ENCODE peak calls at places on chromosomes 13 and 19, in seven cellular contexts. One of them, this sample, is unnamed.

GRCh38 chr13:32068255-32068654 is 36.7 kb downstream of the FRY start:
- DNase-seq in small intestine: no peak
- DNase-seq in ascending aorta: no peak
- DNase-seq in AG04450: no peak
- DNase-seq in right lobe of liver: no peak
- DNase-seq in K562: no peak
- DNase-seq in upper lobe of right lung: no peak
- DNase-seq in this sample: no peak

GRCh38 chr13:31538067-31539042 is 201.0 kb upstream of the RXFP2 start:
- DNase-seq in small intestine: peak; percentile 14
- DNase-seq in ascending aorta: no peak
- DNase-seq in AG04450: no peak
- DNase-seq in right lobe of liver: no peak
- DNase-seq in K562: peak; percentile 11
- DNase-seq in upper lobe of right lung: no peak
- DNase-seq in this sample: no peak

GRCh38 chr19:45234089-45234869 is 10.9 kb downstream of the EXOC3L2 start:
- DNase-seq in small intestine: no peak
- DNase-seq in ascending aorta: no peak
- DNase-seq in AG04450: no peak
- DNase-seq in right lobe of liver: no peak
- DNase-seq in K562: no peak
- DNase-seq in upper lobe of right lung: no peak
- DNase-seq in this sample: peak; percentile 76

GRCh38 chr19:1618157-1619093 is 13.2 kb upstream of the UQCR11 start:
- DNase-seq in small intestine: peak; percentile 66
- DNase-seq in ascending aorta: no peak
- DNase-seq in AG04450: no peak
- DNase-seq in right lobe of liver: no peak
- DNase-seq in K562: peak; percentile 47
- DNase-seq in upper lobe of right lung: no peak
- DNase-seq in this sample: peak; percentile 89

GRCh38 chr13:28550721-28551497 is 56.0 kb upstream of the FLT1 start:
- DNase-seq in small intestine: no peak
- DNase-seq in ascending aorta: no peak
- DNase-seq in AG04450: no peak
- DNase-seq in right lobe of liver: no peak
- DNase-seq in K562: no peak
- DNase-seq in upper lobe of right lung: no peak
- DNase-seq in this sample: no peak

GRCh38 chr13:90420683-90421082 is 926.8 kb upstream of the MIR17HG start:
- DNase-seq in small intestine: no peak
- DNase-seq in ascending aorta: no peak
- DNase-seq in AG04450: no peak
- DNase-seq in right lobe of liver: no peak
- DNase-seq in K562: no peak
- DNase-seq in upper lobe of right lung: no peak
- DNase-seq in this sample: no peak

GRCh38 chr19:28615966-28616365 is 597.0 kb downstream of the UQCRFS1 start:
- DNase-seq in small intestine: no peak
- DNase-seq in ascending aorta: no peak
- DNase-seq in AG04450: no peak
- DNase-seq in right lobe of liver: no peak
- DNase-seq in K562: peak; percentile 70
- DNase-seq in upper lobe of right lung: no peak
- DNase-seq in this sample: no peak

GRCh38 chr13:21106089-21106488 is 44.7 kb upstream of the LATS2 start:
- DNase-seq in small intestine: no peak
- DNase-seq in ascending aorta: no peak
- DNase-seq in AG04450: peak; percentile 32
- DNase-seq in right lobe of liver: no peak
- DNase-seq in K562: no peak
- DNase-seq in upper lobe of right lung: no peak
- DNase-seq in this sample: no peak

GRCh38 chr13:36767276-36767675 is 51.7 kb upstream of the RFXAP start:
- DNase-seq in small intestine: no peak
- DNase-seq in ascending aorta: no peak
- DNase-seq in AG04450: no peak
- DNase-seq in right lobe of liver: no peak
- DNase-seq in K562: no peak
- DNase-seq in upper lobe of right lung: no peak
- DNase-seq in this sample: no peak

GRCh38 chr13:67771106-67771505 is 541.0 kb upstream of the PCDH9 start:
- DNase-seq in small intestine: no peak
- DNase-seq in ascending aorta: no peak
- DNase-seq in AG04450: no peak
- DNase-seq in right lobe of liver: no peak
- DNase-seq in K562: no peak
- DNase-seq in upper lobe of right lung: no peak
- DNase-seq in this sample: no peak

GRCh38 chr19:2213799-2214198 is 22.3 kb downstream of the PLEKHJ1 start:
- DNase-seq in small intestine: peak; percentile 34
- DNase-seq in ascending aorta: no peak
- DNase-seq in AG04450: no peak
- DNase-seq in right lobe of liver: no peak
- DNase-seq in K562: no peak
- DNase-seq in upper lobe of right lung: no peak
- DNase-seq in this sample: no peak

GRCh38 chr19:9986787-9987281 is 23.5 kb downstream of the COL5A3 start:
- DNase-seq in small intestine: no peak
- DNase-seq in ascending aorta: no peak
- DNase-seq in AG04450: no peak
- DNase-seq in right lobe of liver: no peak
- DNase-seq in K562: no peak
- DNase-seq in upper lobe of right lung: no peak
- DNase-seq in this sample: no peak

GRCh38 chr19:40605201-40605971 is 4.2 kb downstream of the LTBP4 start:
- DNase-seq in small intestine: peak; percentile 96
- DNase-seq in ascending aorta: no peak
- DNase-seq in AG04450: no peak
- DNase-seq in right lobe of liver: peak; percentile 78
- DNase-seq in K562: peak; percentile 85
- DNase-seq in upper lobe of right lung: peak; percentile 92
- DNase-seq in this sample: peak; percentile 87

GRCh38 chr13:20492036-20492435 is 33.6 kb downstream of the CRYL1 start:
- DNase-seq in small intestine: no peak
- DNase-seq in ascending aorta: no peak
- DNase-seq in AG04450: no peak
- DNase-seq in right lobe of liver: no peak
- DNase-seq in K562: no peak
- DNase-seq in upper lobe of right lung: no peak
- DNase-seq in this sample: no peak

GRCh38 chr13:110334256-110334655 is 27.2 kb downstream of the COL4A2 start:
- DNase-seq in small intestine: no peak
- DNase-seq in ascending aorta: no peak
- DNase-seq in AG04450: no peak
- DNase-seq in right lobe of liver: no peak
- DNase-seq in K562: no peak
- DNase-seq in upper lobe of right lung: peak; percentile 33
- DNase-seq in this sample: no peak

GRCh38 chr13:70080030-70080429 is 27.6 kb upstream of the ATXN8OS start:
- DNase-seq in small intestine: no peak
- DNase-seq in ascending aorta: no peak
- DNase-seq in AG04450: no peak
- DNase-seq in right lobe of liver: no peak
- DNase-seq in K562: no peak
- DNase-seq in upper lobe of right lung: no peak
- DNase-seq in this sample: no peak

GRCh38 chr19:47479701-47480503 is 4.1 kb downstream of the KPTN start:
- DNase-seq in small intestine: peak; percentile 16
- DNase-seq in ascending aorta: no peak
- DNase-seq in AG04450: no peak
- DNase-seq in right lobe of liver: no peak
- DNase-seq in K562: peak; percentile 88
- DNase-seq in upper lobe of right lung: peak; percentile 82
- DNase-seq in this sample: peak; percentile 91

GRCh38 chr13:65748227-65748626 is 1481.9 kb downstream of the PCDH9 start:
- DNase-seq in small intestine: no peak
- DNase-seq in ascending aorta: no peak
- DNase-seq in AG04450: no peak
- DNase-seq in right lobe of liver: no peak
- DNase-seq in K562: no peak
- DNase-seq in upper lobe of right lung: no peak
- DNase-seq in this sample: no peak

GRCh38 chr13:23751195-23751594 is 138.0 kb downstream of the MIPEP start:
- DNase-seq in small intestine: no peak
- DNase-seq in ascending aorta: no peak
- DNase-seq in AG04450: no peak
- DNase-seq in right lobe of liver: no peak
- DNase-seq in K562: no peak
- DNase-seq in upper lobe of right lung: no peak
- DNase-seq in this sample: no peak

GRCh38 chr19:35099155-35099896 is 16.3 kb upstream of the FXYD3 start:
- DNase-seq in small intestine: peak; percentile 22
- DNase-seq in ascending aorta: no peak
- DNase-seq in AG04450: no peak
- DNase-seq in right lobe of liver: no peak
- DNase-seq in K562: no peak
- DNase-seq in upper lobe of right lung: no peak
- DNase-seq in this sample: no peak

GRCh38 chr13:32330438-32330837 is 15.1 kb downstream of the BRCA2 start:
- DNase-seq in small intestine: no peak
- DNase-seq in ascending aorta: no peak
- DNase-seq in AG04450: no peak
- DNase-seq in right lobe of liver: no peak
- DNase-seq in K562: no peak
- DNase-seq in upper lobe of right lung: no peak
- DNase-seq in this sample: no peak

GRCh38 chr19:32373614-32374295 is 28.3 kb downstream of the ZNF507 start:
- DNase-seq in small intestine: peak; percentile 97
- DNase-seq in ascending aorta: no peak
- DNase-seq in AG04450: peak; percentile 97
- DNase-seq in right lobe of liver: peak; percentile 73
- DNase-seq in K562: peak; percentile 91
- DNase-seq in upper lobe of right lung: no peak
- DNase-seq in this sample: no peak

GRCh38 chr13:45678282-45678681 is 23.8 kb upstream of the CBY2 start:
- DNase-seq in small intestine: no peak
- DNase-seq in ascending aorta: no peak
- DNase-seq in AG04450: no peak
- DNase-seq in right lobe of liver: no peak
- DNase-seq in K562: no peak
- DNase-seq in upper lobe of right lung: no peak
- DNase-seq in this sample: peak; percentile 54

GRCh38 chr13:114057131-114058050 is 75.0 kb downstream of the RASA3 start:
- DNase-seq in small intestine: no peak
- DNase-seq in ascending aorta: no peak
- DNase-seq in AG04450: no peak
- DNase-seq in right lobe of liver: no peak
- DNase-seq in K562: peak; percentile 16
- DNase-seq in upper lobe of right lung: no peak
- DNase-seq in this sample: no peak

DNA sequence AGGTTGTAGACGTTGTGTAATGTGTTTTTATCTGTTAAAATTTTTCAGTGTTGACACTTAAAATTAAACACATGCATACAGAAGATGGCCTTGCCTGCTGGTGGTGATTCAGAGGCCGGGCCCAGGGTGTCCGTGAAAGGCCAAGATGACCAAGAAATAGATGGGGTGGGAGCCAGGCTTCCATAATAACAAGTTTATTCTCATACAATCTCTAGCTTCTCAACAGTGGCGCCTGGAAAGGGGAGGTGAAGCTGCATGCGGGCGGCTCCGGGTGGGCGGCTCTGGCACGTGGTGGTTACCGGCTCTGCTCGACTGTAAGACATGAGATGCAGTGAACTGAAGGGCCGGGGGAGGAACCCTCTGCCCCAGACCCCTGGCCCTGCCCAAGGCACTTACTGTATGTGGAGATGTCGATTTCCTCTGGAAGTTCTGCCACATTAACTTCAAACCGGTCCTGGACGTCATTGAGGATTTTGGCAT is 10.5 kb downstream of the DDX39A start:
- DNase-seq in small intestine: no peak
- DNase-seq in ascending aorta: no peak
- DNase-seq in AG04450: no peak
- DNase-seq in right lobe of liver: no peak
- DNase-seq in K562: no peak
- DNase-seq in upper lobe of right lung: no peak
- DNase-seq in this sample: no peak
- H3K27ac ChIP-seq in small intestine: peak overlapping the region; percentile 17
- H3K27ac ChIP-seq in ascending aorta: no peak overlapping the region
- H3K27ac ChIP-seq in AG04450: no peak overlapping the region
- H3K27ac ChIP-seq in right lobe of liver: no peak overlapping the region
- H3K27ac ChIP-seq in K562: no peak overlapping the region
- H3K27ac ChIP-seq in upper lobe of right lung: no peak overlapping the region
- H3K27ac ChIP-seq in this sample: no peak overlapping the region

GRCh38 chr13:56134524-56134923 is 1006.2 kb upstream of the PRR20A start:
- DNase-seq in small intestine: no peak
- DNase-seq in ascending aorta: no peak
- DNase-seq in AG04450: no peak
- DNase-seq in right lobe of liver: no peak
- DNase-seq in K562: no peak
- DNase-seq in upper lobe of right lung: no peak
- DNase-seq in this sample: no peak
- H3K4me3 ChIP-seq in small intestine: no peak overlapping the region
- H3K4me3 ChIP-seq in ascending aorta: no peak overlapping the region
- H3K4me3 ChIP-seq in AG04450: no peak overlapping the region
- H3K4me3 ChIP-seq in right lobe of liver: no peak overlapping the region
- H3K4me3 ChIP-seq in K562: no peak overlapping the region
- H3K4me3 ChIP-seq in upper lobe of right lung: no peak overlapping the region
- H3K4me3 ChIP-seq in this sample: no peak overlapping the region

GRCh38 chr13:43626994-43627393 is 159.8 kb downstream of the ENOX1 start:
- DNase-seq in small intestine: no peak
- DNase-seq in ascending aorta: no peak
- DNase-seq in AG04450: no peak
- DNase-seq in right lobe of liver: no peak
- DNase-seq in K562: no peak
- DNase-seq in upper lobe of right lung: no peak
- DNase-seq in this sample: no peak
- H3K27ac ChIP-seq in small intestine: no peak overlapping the region
- H3K27ac ChIP-seq in ascending aorta: no peak overlapping the region
- H3K27ac ChIP-seq in AG04450: no peak overlapping the region
- H3K27ac ChIP-seq in right lobe of liver: no peak overlapping the region
- H3K27ac ChIP-seq in K562: no peak overlapping the region
- H3K27ac ChIP-seq in upper lobe of right lung: no peak overlapping the region
- H3K27ac ChIP-seq in this sample: no peak overlapping the region

GRCh38 chr13:64538711-64539110 is 2691.4 kb downstream of the PCDH9 start:
- DNase-seq in small intestine: no peak
- DNase-seq in ascending aorta: no peak
- DNase-seq in AG04450: no peak
- DNase-seq in right lobe of liver: no peak
- DNase-seq in K562: no peak
- DNase-seq in upper lobe of right lung: no peak
- DNase-seq in this sample: no peak

GRCh38 chr13:64546371-64546770 is 2683.8 kb downstream of the PCDH9 start:
- DNase-seq in small intestine: no peak
- DNase-seq in ascending aorta: no peak
- DNase-seq in AG04450: no peak
- DNase-seq in right lobe of liver: no peak
- DNase-seq in K562: no peak
- DNase-seq in upper lobe of right lung: no peak
- DNase-seq in this sample: no peak

DNA sequence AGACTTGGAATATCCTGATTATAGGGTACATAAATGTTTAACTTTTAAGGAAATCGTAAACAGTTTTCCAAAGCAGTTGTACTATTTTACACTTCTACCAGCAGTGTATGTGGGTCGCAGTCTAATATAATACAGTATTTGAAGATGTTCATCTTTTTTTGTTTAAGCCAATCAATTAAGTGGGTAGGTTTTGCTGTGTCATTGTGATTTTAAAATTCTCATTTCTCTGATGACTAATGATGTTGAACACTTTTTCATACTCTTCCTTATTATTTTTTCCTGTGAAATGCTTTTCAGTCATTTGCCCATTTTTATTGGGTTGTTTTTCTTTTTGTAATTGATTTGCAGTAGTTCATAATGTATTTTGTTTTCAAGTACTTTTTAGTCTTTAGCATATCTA is 2689.7 kb downstream of the PCDH9 start:
- DNase-seq in small intestine: no peak
- DNase-seq in ascending aorta: no peak
- DNase-seq in AG04450: no peak
- DNase-seq in right lobe of liver: no peak
- DNase-seq in K562: no peak
- DNase-seq in upper lobe of right lung: no peak
- DNase-seq in this sample: no peak
- H3K4me3 ChIP-seq in small intestine: no peak overlapping the region
- H3K4me3 ChIP-seq in ascending aorta: no peak overlapping the region
- H3K4me3 ChIP-seq in AG04450: no peak overlapping the region
- H3K4me3 ChIP-seq in right lobe of liver: no peak overlapping the region
- H3K4me3 ChIP-seq in K562: no peak overlapping the region
- H3K4me3 ChIP-seq in upper lobe of right lung: no peak overlapping the region
- H3K4me3 ChIP-seq in this sample: no peak overlapping the region

This sample was measured in endodermal cell.